ENCODE peak calls at places on chromosomes 5 and 9, in ten cellular contexts. One of them, this sample, is unnamed.

GRCh38 chr9:98455957-98456621 is 200.6 kb upstream of the TBC1D2 start:
- DNase-seq in DMS153: no peak
- DNase-seq in sigmoid colon: no peak
- DNase-seq in stromal cell of bone marrow: peak
- DNase-seq in T-helper 17 cell: no peak
- DNase-seq in cardiac muscle cell: peak
- DNase-seq in HS-27A: no peak
- DNase-seq in activated CD4-positive, alpha-beta T cell treated with anti-CD3 and anti-CD28 coated beads for 48 hours: peak
- DNase-seq in GF-D8: no peak
- DNase-seq in foreskin keratinocyte: peak
- DNase-seq in this sample: no peak

GRCh38 chr9:118059520-118060278 is 355.5 kb downstream of the TLR4 start:
- DNase-seq in activated CD4-positive, alpha-beta T cell treated with anti-CD3 and anti-CD28 coated beads for 48 hours: peak
- DNase-seq in T-helper 17 cell: no peak
- DNase-seq in stromal cell of bone marrow: no peak
- DNase-seq in cardiac muscle cell: peak
- DNase-seq in GF-D8: no peak
- DNase-seq in DMS153: no peak
- DNase-seq in HS-27A: peak
- DNase-seq in sigmoid colon: no peak
- DNase-seq in foreskin keratinocyte: peak
- DNase-seq in this sample: no peak

GRCh38 chr5:118447350-118447749 is 541.0 kb downstream of the DTWD2 start:
- DNase-seq in sigmoid colon: no peak
- DNase-seq in stromal cell of bone marrow: no peak
- DNase-seq in cardiac muscle cell: no peak
- DNase-seq in HS-27A: no peak
- DNase-seq in DMS153: no peak
- DNase-seq in T-helper 17 cell: no peak
- DNase-seq in foreskin keratinocyte: peak
- DNase-seq in activated CD4-positive, alpha-beta T cell treated with anti-CD3 and anti-CD28 coated beads for 48 hours: no peak
- DNase-seq in GF-D8: no peak
- DNase-seq in this sample: no peak

GRCh38 chr5:42491699-42492098 is 68.5 kb downstream of the GHR start:
- DNase-seq in activated CD4-positive, alpha-beta T cell treated with anti-CD3 and anti-CD28 coated beads for 48 hours: no peak
- DNase-seq in sigmoid colon: no peak
- DNase-seq in HS-27A: no peak
- DNase-seq in stromal cell of bone marrow: no peak
- DNase-seq in GF-D8: no peak
- DNase-seq in T-helper 17 cell: no peak
- DNase-seq in DMS153: no peak
- DNase-seq in cardiac muscle cell: no peak
- DNase-seq in foreskin keratinocyte: no peak
- DNase-seq in this sample: no peak

GRCh38 chr9:89359018-89359417 is 40.7 kb downstream of the SECISBP2 start:
- DNase-seq in GF-D8: no peak
- DNase-seq in DMS153: no peak
- DNase-seq in stromal cell of bone marrow: no peak
- DNase-seq in T-helper 17 cell: no peak
- DNase-seq in foreskin keratinocyte: no peak
- DNase-seq in HS-27A: no peak
- DNase-seq in activated CD4-positive, alpha-beta T cell treated with anti-CD3 and anti-CD28 coated beads for 48 hours: no peak
- DNase-seq in sigmoid colon: no peak
- DNase-seq in cardiac muscle cell: no peak
- DNase-seq in this sample: no peak

GRCh38 chr5:114435885-114436299 is 74.0 kb downstream of the KCNN2 start:
- DNase-seq in activated CD4-positive, alpha-beta T cell treated with anti-CD3 and anti-CD28 coated beads for 48 hours: no peak
- DNase-seq in cardiac muscle cell: no peak
- DNase-seq in GF-D8: no peak
- DNase-seq in T-helper 17 cell: no peak
- DNase-seq in foreskin keratinocyte: no peak
- DNase-seq in HS-27A: no peak
- DNase-seq in DMS153: no peak
- DNase-seq in sigmoid colon: no peak
- DNase-seq in stromal cell of bone marrow: no peak
- DNase-seq in this sample: no peak

GRCh38 chr9:87346061-87346665 is 151.5 kb upstream of the DAPK1 start:
- DNase-seq in T-helper 17 cell: no peak
- DNase-seq in foreskin keratinocyte: no peak
- DNase-seq in cardiac muscle cell: no peak
- DNase-seq in stromal cell of bone marrow: no peak
- DNase-seq in DMS153: no peak
- DNase-seq in activated CD4-positive, alpha-beta T cell treated with anti-CD3 and anti-CD28 coated beads for 48 hours: no peak
- DNase-seq in sigmoid colon: no peak
- DNase-seq in GF-D8: no peak
- DNase-seq in HS-27A: no peak
- DNase-seq in this sample: no peak

GRCh38 chr9:126853667-126854066 is 6.8 kb upstream of the ZBTB34 start:
- DNase-seq in HS-27A: no peak
- DNase-seq in activated CD4-positive, alpha-beta T cell treated with anti-CD3 and anti-CD28 coated beads for 48 hours: no peak
- DNase-seq in cardiac muscle cell: peak
- DNase-seq in stromal cell of bone marrow: no peak
- DNase-seq in foreskin keratinocyte: peak
- DNase-seq in GF-D8: no peak
- DNase-seq in T-helper 17 cell: no peak
- DNase-seq in DMS153: no peak
- DNase-seq in sigmoid colon: no peak
- DNase-seq in this sample: no peak

GRCh38 chr5:73188764-73189521 is 15.9 kb downstream of the TMEM174 start:
- DNase-seq in activated CD4-positive, alpha-beta T cell treated with anti-CD3 and anti-CD28 coated beads for 48 hours: no peak
- DNase-seq in GF-D8: no peak
- DNase-seq in T-helper 17 cell: no peak
- DNase-seq in cardiac muscle cell: no peak
- DNase-seq in stromal cell of bone marrow: no peak
- DNase-seq in sigmoid colon: no peak
- DNase-seq in foreskin keratinocyte: no peak
- DNase-seq in DMS153: no peak
- DNase-seq in HS-27A: no peak
- DNase-seq in this sample: no peak

GRCh38 chr9:77588319-77588937 is 59.7 kb downstream of the GNA14 start:
- DNase-seq in stromal cell of bone marrow: peak
- DNase-seq in sigmoid colon: no peak
- DNase-seq in DMS153: no peak
- DNase-seq in activated CD4-positive, alpha-beta T cell treated with anti-CD3 and anti-CD28 coated beads for 48 hours: no peak
- DNase-seq in HS-27A: no peak
- DNase-seq in foreskin keratinocyte: peak
- DNase-seq in cardiac muscle cell: peak
- DNase-seq in T-helper 17 cell: no peak
- DNase-seq in GF-D8: no peak
- DNase-seq in this sample: no peak

GRCh38 chr9:112006361-112007020 is 109.9 kb downstream of the UGCG start:
- DNase-seq in sigmoid colon: no peak
- DNase-seq in foreskin keratinocyte: no peak
- DNase-seq in stromal cell of bone marrow: no peak
- DNase-seq in activated CD4-positive, alpha-beta T cell treated with anti-CD3 and anti-CD28 coated beads for 48 hours: no peak
- DNase-seq in DMS153: no peak
- DNase-seq in cardiac muscle cell: no peak
- DNase-seq in GF-D8: no peak
- DNase-seq in HS-27A: no peak
- DNase-seq in T-helper 17 cell: no peak
- DNase-seq in this sample: no peak

GRCh38 chr9:131113655-131114563 is 11.5 kb upstream of the NUP214 start:
- DNase-seq in foreskin keratinocyte: no peak
- DNase-seq in DMS153: no peak
- DNase-seq in activated CD4-positive, alpha-beta T cell treated with anti-CD3 and anti-CD28 coated beads for 48 hours: no peak
- DNase-seq in GF-D8: no peak
- DNase-seq in cardiac muscle cell: no peak
- DNase-seq in stromal cell of bone marrow: no peak
- DNase-seq in T-helper 17 cell: no peak
- DNase-seq in sigmoid colon: no peak
- DNase-seq in HS-27A: no peak
- DNase-seq in this sample: no peak

GRCh38 chr5:55866934-55867333 is 15.8 kb downstream of the IL31RA start:
- DNase-seq in cardiac muscle cell: no peak
- DNase-seq in GF-D8: no peak
- DNase-seq in T-helper 17 cell: no peak
- DNase-seq in HS-27A: no peak
- DNase-seq in foreskin keratinocyte: no peak
- DNase-seq in activated CD4-positive, alpha-beta T cell treated with anti-CD3 and anti-CD28 coated beads for 48 hours: no peak
- DNase-seq in sigmoid colon: no peak
- DNase-seq in stromal cell of bone marrow: no peak
- DNase-seq in DMS153: no peak
- DNase-seq in this sample: no peak

GRCh38 chr5:150120617-150121447 is 34.5 kb upstream of the CSF1R start:
- DNase-seq in activated CD4-positive, alpha-beta T cell treated with anti-CD3 and anti-CD28 coated beads for 48 hours: no peak
- DNase-seq in DMS153: no peak
- DNase-seq in stromal cell of bone marrow: no peak
- DNase-seq in GF-D8: no peak
- DNase-seq in HS-27A: no peak
- DNase-seq in sigmoid colon: peak
- DNase-seq in cardiac muscle cell: no peak
- DNase-seq in T-helper 17 cell: no peak
- DNase-seq in foreskin keratinocyte: no peak
- DNase-seq in this sample: no peak

GRCh38 chr5:165039748-165040147 is 1534.3 kb downstream of the MAT2B start:
- DNase-seq in HS-27A: no peak
- DNase-seq in foreskin keratinocyte: no peak
- DNase-seq in activated CD4-positive, alpha-beta T cell treated with anti-CD3 and anti-CD28 coated beads for 48 hours: no peak
- DNase-seq in stromal cell of bone marrow: no peak
- DNase-seq in T-helper 17 cell: no peak
- DNase-seq in DMS153: no peak
- DNase-seq in cardiac muscle cell: no peak
- DNase-seq in GF-D8: no peak
- DNase-seq in sigmoid colon: no peak
- DNase-seq in this sample: no peak

GRCh38 chr9:130414910-130415746 is 29.6 kb upstream of the ASS1 start:
- DNase-seq in DMS153: no peak
- DNase-seq in HS-27A: no peak
- DNase-seq in stromal cell of bone marrow: no peak
- DNase-seq in T-helper 17 cell: no peak
- DNase-seq in GF-D8: no peak
- DNase-seq in sigmoid colon: no peak
- DNase-seq in activated CD4-positive, alpha-beta T cell treated with anti-CD3 and anti-CD28 coated beads for 48 hours: no peak
- DNase-seq in foreskin keratinocyte: no peak
- DNase-seq in cardiac muscle cell: no peak
- DNase-seq in this sample: no peak

GRCh38 chr9:17088566-17088965 is 46.3 kb upstream of the CNTLN start:
- DNase-seq in stromal cell of bone marrow: no peak
- DNase-seq in sigmoid colon: no peak
- DNase-seq in HS-27A: no peak
- DNase-seq in GF-D8: no peak
- DNase-seq in T-helper 17 cell: no peak
- DNase-seq in activated CD4-positive, alpha-beta T cell treated with anti-CD3 and anti-CD28 coated beads for 48 hours: no peak
- DNase-seq in foreskin keratinocyte: no peak
- DNase-seq in DMS153: no peak
- DNase-seq in cardiac muscle cell: no peak
- DNase-seq in this sample: no peak

GRCh38 chr5:175118700-175119309 is 325.2 kb downstream of the DRD1 start:
- DNase-seq in HS-27A: no peak
- DNase-seq in sigmoid colon: no peak
- DNase-seq in GF-D8: no peak
- DNase-seq in foreskin keratinocyte: no peak
- DNase-seq in DMS153: no peak
- DNase-seq in T-helper 17 cell: no peak
- DNase-seq in stromal cell of bone marrow: no peak
- DNase-seq in activated CD4-positive, alpha-beta T cell treated with anti-CD3 and anti-CD28 coated beads for 48 hours: no peak
- DNase-seq in cardiac muscle cell: no peak
- DNase-seq in this sample: no peak

GRCh38 chr5:142186821-142187594 is 78.4 kb downstream of the NDFIP1 start:
- DNase-seq in sigmoid colon: no peak
- DNase-seq in GF-D8: no peak
- DNase-seq in DMS153: no peak
- DNase-seq in HS-27A: no peak
- DNase-seq in stromal cell of bone marrow: no peak
- DNase-seq in activated CD4-positive, alpha-beta T cell treated with anti-CD3 and anti-CD28 coated beads for 48 hours: no peak
- DNase-seq in T-helper 17 cell: no peak
- DNase-seq in cardiac muscle cell: peak
- DNase-seq in foreskin keratinocyte: no peak
- DNase-seq in this sample: no peak

GRCh38 chr5:57804007-57804444 is 321.4 kb upstream of the ACTBL2 start:
- DNase-seq in foreskin keratinocyte: no peak
- DNase-seq in activated CD4-positive, alpha-beta T cell treated with anti-CD3 and anti-CD28 coated beads for 48 hours: no peak
- DNase-seq in T-helper 17 cell: no peak
- DNase-seq in HS-27A: no peak
- DNase-seq in cardiac muscle cell: no peak
- DNase-seq in sigmoid colon: no peak
- DNase-seq in DMS153: no peak
- DNase-seq in GF-D8: no peak
- DNase-seq in stromal cell of bone marrow: peak
- DNase-seq in this sample: no peak

GRCh38 chr5:172243302-172243701 is 40.3 kb downstream of the UBTD2 start:
- DNase-seq in DMS153: no peak
- DNase-seq in foreskin keratinocyte: no peak
- DNase-seq in stromal cell of bone marrow: no peak
- DNase-seq in HS-27A: no peak
- DNase-seq in T-helper 17 cell: no peak
- DNase-seq in GF-D8: no peak
- DNase-seq in cardiac muscle cell: no peak
- DNase-seq in sigmoid colon: no peak
- DNase-seq in activated CD4-positive, alpha-beta T cell treated with anti-CD3 and anti-CD28 coated beads for 48 hours: peak
- DNase-seq in this sample: no peak

GRCh38 chr5:93603191-93603590 is 20.2 kb downstream of the NR2F1 start:
- DNase-seq in GF-D8: no peak
- DNase-seq in foreskin keratinocyte: no peak
- DNase-seq in cardiac muscle cell: no peak
- DNase-seq in T-helper 17 cell: no peak
- DNase-seq in sigmoid colon: no peak
- DNase-seq in activated CD4-positive, alpha-beta T cell treated with anti-CD3 and anti-CD28 coated beads for 48 hours: no peak
- DNase-seq in DMS153: no peak
- DNase-seq in HS-27A: no peak
- DNase-seq in stromal cell of bone marrow: no peak
- DNase-seq in this sample: no peak

GRCh38 chr5:69149676-69150010 is 17.3 kb upstream of the CCNB1 start:
- DNase-seq in foreskin keratinocyte: no peak
- DNase-seq in GF-D8: no peak
- DNase-seq in T-helper 17 cell: no peak
- DNase-seq in sigmoid colon: no peak
- DNase-seq in DMS153: no peak
- DNase-seq in HS-27A: no peak
- DNase-seq in cardiac muscle cell: no peak
- DNase-seq in activated CD4-positive, alpha-beta T cell treated with anti-CD3 and anti-CD28 coated beads for 48 hours: no peak
- DNase-seq in stromal cell of bone marrow: no peak
- DNase-seq in this sample: no peak

GRCh38 chr9:92657296-92658094 is 12.4 kb downstream of the IPPK start:
- DNase-seq in cardiac muscle cell: no peak
- DNase-seq in T-helper 17 cell: no peak
- DNase-seq in sigmoid colon: no peak
- DNase-seq in DMS153: no peak
- DNase-seq in stromal cell of bone marrow: no peak
- DNase-seq in HS-27A: no peak
- DNase-seq in foreskin keratinocyte: no peak
- DNase-seq in GF-D8: no peak
- DNase-seq in activated CD4-positive, alpha-beta T cell treated with anti-CD3 and anti-CD28 coated beads for 48 hours: no peak
- DNase-seq in this sample: no peak

GRCh38 chr5:167850901-167851300 is 440.5 kb upstream of the WWC1 start:
- DNase-seq in DMS153: no peak
- DNase-seq in GF-D8: no peak
- DNase-seq in sigmoid colon: no peak
- DNase-seq in foreskin keratinocyte: no peak
- DNase-seq in T-helper 17 cell: no peak
- DNase-seq in HS-27A: no peak
- DNase-seq in activated CD4-positive, alpha-beta T cell treated with anti-CD3 and anti-CD28 coated beads for 48 hours: no peak
- DNase-seq in cardiac muscle cell: peak
- DNase-seq in stromal cell of bone marrow: no peak
- DNase-seq in this sample: no peak

GRCh38 chr9:125795970-125796596 is 48.9 kb downstream of the PBX3 start:
- DNase-seq in stromal cell of bone marrow: no peak
- DNase-seq in GF-D8: no peak
- DNase-seq in sigmoid colon: no peak
- DNase-seq in activated CD4-positive, alpha-beta T cell treated with anti-CD3 and anti-CD28 coated beads for 48 hours: no peak
- DNase-seq in T-helper 17 cell: no peak
- DNase-seq in HS-27A: no peak
- DNase-seq in foreskin keratinocyte: no peak
- DNase-seq in DMS153: no peak
- DNase-seq in cardiac muscle cell: no peak
- DNase-seq in this sample: no peak

GRCh38 chr9:91727972-91728371 is 222.1 kb downstream of the ROR2 start:
- DNase-seq in T-helper 17 cell: no peak
- DNase-seq in foreskin keratinocyte: no peak
- DNase-seq in GF-D8: no peak
- DNase-seq in HS-27A: no peak
- DNase-seq in sigmoid colon: no peak
- DNase-seq in DMS153: no peak
- DNase-seq in stromal cell of bone marrow: no peak
- DNase-seq in activated CD4-positive, alpha-beta T cell treated with anti-CD3 and anti-CD28 coated beads for 48 hours: no peak
- DNase-seq in cardiac muscle cell: no peak
- DNase-seq in this sample: no peak

GRCh38 chr5:177602458-177602830 is 2.5 kb downstream of the B4GALT7 start:
- DNase-seq in foreskin keratinocyte: no peak
- DNase-seq in activated CD4-positive, alpha-beta T cell treated with anti-CD3 and anti-CD28 coated beads for 48 hours: no peak
- DNase-seq in GF-D8: no peak
- DNase-seq in cardiac muscle cell: no peak
- DNase-seq in sigmoid colon: no peak
- DNase-seq in stromal cell of bone marrow: no peak
- DNase-seq in T-helper 17 cell: no peak
- DNase-seq in DMS153: no peak
- DNase-seq in HS-27A: no peak
- DNase-seq in this sample: no peak

This sample was measured in effector memory CD4-positive, alpha-beta T cell.